ENCODE peak calls at places on chromosomes 13 and 19, in ten cellular contexts. J, Y, T, M, R, N, G, I, W and H are unnamed samples.

GRCh38 chr19:12331211-12331941 is 2.1 kb downstream of the ZNF563 start:
- ATAC-seq in N (no peak), T (no peak), I (no peak), R (peak; percentile 12), M (no peak), J (peak; percentile 82), Y (no peak), G (peak; percentile 70), W (peak; percentile 85), H (no peak)

GRCh38 chr19:40717325-40717879 is 490 bp downstream of the ITPKC start:
- ATAC-seq in Y (no peak), J (no peak), I (no peak), M (no peak), G (no peak), W (no peak), T (no peak), N (no peak), R (no peak), H (no peak)

GRCh38 chr13:80663788-80664187 is 322.9 kb upstream of the SPRY2 start:
- ATAC-seq in Y (no peak), G (no peak), T (no peak), M (no peak), J (no peak), W (no peak), N (no peak), R (no peak), I (no peak), H (no peak)

GRCh38 chr13:79871594-79871993 is 390.6 kb downstream of the NDFIP2 start:
- ATAC-seq in R (no peak), N (no peak), T (no peak), M (no peak), I (no peak), J (no peak), Y (no peak), G (no peak), W (no peak), H (no peak)

GRCh38 chr19:21505459-21506393 is at the start of gene ZNF429:
- ATAC-seq in Y (peak; percentile 99), T (peak; percentile 100), R (peak; percentile 99), G (peak; percentile 99), N (peak; percentile 100), M (peak; percentile 99), J (peak; percentile 100), W (peak; percentile 100), I (peak; percentile 94), H (peak; percentile 100)

GRCh38 chr13:105817498-105817897 is 718.0 kb downstream of the EFNB2 start:
- ATAC-seq in W (no peak), J (no peak), Y (no peak), R (no peak), N (no peak), G (no peak), M (no peak), T (no peak), I (no peak), H (no peak)

GRCh38 chr13:49357694-49358093 is 86.2 kb downstream of the CAB39L start:
- ATAC-seq in N (no peak), M (peak; percentile 69), W (no peak), I (no peak), R (no peak), G (no peak), T (no peak), J (no peak), Y (no peak), H (no peak)

GRCh38 chr13:114029866-114030625 is 56.2 kb upstream of the C13orf46 start:
- ATAC-seq in N (peak; percentile 26), W (peak; percentile 16), R (peak; percentile 36), M (no peak), I (no peak), J (no peak), Y (no peak), G (no peak), T (no peak), H (no peak)

GRCh38 chr13:110330491-110331001 is 23.5 kb downstream of the COL4A2 start:
- ATAC-seq in G (no peak), J (no peak), Y (no peak), R (no peak), M (peak; percentile 58), W (no peak), T (peak; percentile 53), I (no peak), N (no peak), H (peak; percentile 43)

GRCh38 chr13:97191143-97191542 is 31.0 kb upstream of the MBNL2 start:
- ATAC-seq in T (no peak), N (no peak), Y (no peak), J (no peak), I (no peak), W (no peak), R (no peak), M (no peak), G (no peak), H (no peak)

GRCh38 chr19:11420894-11421606 is 1.9 kb upstream of the RGL3 start:
- ATAC-seq in Y (no peak), G (no peak), N (no peak), W (peak; percentile 3), T (no peak), M (no peak), R (peak; percentile 33), I (no peak), J (no peak), H (no peak)

GRCh38 chr13:33276581-33276980 is 9.0 kb downstream of the STARD13 start:
- ATAC-seq in Y (no peak), N (no peak), J (no peak), G (no peak), M (no peak), I (peak; percentile 32), W (no peak), R (no peak), T (no peak), H (no peak)

GRCh38 chr13:44908266-44908665 is 81.0 kb downstream of the NUFIP1 start:
- ATAC-seq in J (no peak), T (no peak), R (no peak), I (no peak), M (no peak), Y (no peak), G (no peak), W (no peak), N (no peak), H (no peak)

GRCh38 chr13:42395066-42395821 is 123.3 kb downstream of the AKAP11 start:
- ATAC-seq in M (no peak), R (peak; percentile 32), T (no peak), N (peak; percentile 14), J (peak; percentile 54), I (no peak), Y (no peak), W (peak; percentile 15), G (peak; percentile 21), H (no peak)

GRCh38 chr13:67726979-67727378 is 496.8 kb upstream of the PCDH9 start:
- ATAC-seq in R (no peak), T (no peak), W (no peak), N (no peak), M (no peak), I (no peak), Y (no peak), J (no peak), G (no peak), H (no peak)

GRCh38 chr19:4639531-4640246 is 373 bp downstream of the TNFAIP8L1 start:
- ATAC-seq in M (no peak), R (no peak), I (no peak), J (peak; percentile 6), W (peak; percentile 3), T (no peak), G (no peak), Y (no peak), N (peak; percentile 10), H (no peak)

GRCh38 chr13:33213797-33214196 is 71.8 kb downstream of the STARD13 start:
- ATAC-seq in J (no peak), R (no peak), Y (peak; percentile 42), T (no peak), N (no peak), W (no peak), G (no peak), I (no peak), M (peak; percentile 7), H (peak; percentile 8)

GRCh38 chr19:2500861-2501260 is 24.9 kb downstream of the GADD45B start:
- ATAC-seq in W (no peak), R (no peak), Y (peak; percentile 43), I (no peak), J (no peak), T (peak; percentile 35), N (no peak), G (no peak), M (no peak), H (no peak)